ENCODE peak calls at places on chromosomes 3 and 15, in six cellular contexts. E is caudate nucleus; M is stimulated activated naive B cell treated with anti-CD40 and anti-IgM and Interleukin-4, amounts not matched to agents 10 μg/mL and 1 μg/mL and 100 μg/mL, for 72 hours; R is AG10803; D is GM04504; W is GM06990. L is an unnamed sample.

GRCh38 chr3:45682311-45682710 is 6.9 kb upstream of the SACM1L start:
- DNase-seq in E (no peak), M (no peak), R (no peak), D (no peak), W (no peak), L (no peak)

GRCh38 chr3:157405457-157405856 is 31.2 kb upstream of the PTX3 start:
- DNase-seq in E (no peak), M (no peak), R (peak; percentile 36), D (no peak), W (no peak), L (no peak)

GRCh38 chr15:85649372-85649771 is 145.4 kb downstream of the KLHL25 start:
- DNase-seq in E (no peak), M (no peak), R (peak; percentile 73), D (no peak), W (peak; percentile 43), L (no peak)

GRCh38 chr15:99455796-99456160 is 110.0 kb upstream of the MEF2A start:
- DNase-seq in E (no peak), M (no peak), R (no peak), D (no peak), W (no peak), L (no peak)

GRCh38 chr15:25869696-25870095 is 6.6 kb upstream of the ATP10A start:
- DNase-seq in E (no peak), M (no peak), R (no peak), D (no peak), W (no peak), L (no peak)

GRCh38 chr3:146058241-146058640 is 102.7 kb downstream of the PLOD2 start:
- DNase-seq in E (no peak), M (no peak), R (no peak), D (no peak), W (no peak), L (no peak)

GRCh38 chr3:11300970-11301369 is 28.8 kb downstream of the ATG7 start:
- DNase-seq in E (no peak), M (no peak), R (no peak), D (no peak), W (no peak), L (no peak)

GRCh38 chr15:25169318-25169717 is 214.5 kb downstream of the SNRPN start:
- DNase-seq in E (no peak), M (no peak), R (no peak), D (no peak), W (no peak), L (peak; percentile 59)

GRCh38 chr3:11563749-11564148 is 80.0 kb downstream of the VGLL4 start:
- DNase-seq in E (no peak), M (no peak), R (no peak), D (no peak), W (no peak), L (peak; percentile 69)

GRCh38 chr3:100072328-100073048 is 41.8 kb downstream of the FILIP1L start:
- DNase-seq in E (no peak), M (no peak), R (peak; percentile 69), D (no peak), W (no peak), L (no peak)

GRCh38 chr3:189720746-189721426 is 89.7 kb downstream of the TP63 start:
- DNase-seq in E (no peak), M (no peak), R (no peak), D (no peak), W (no peak), L (no peak)

GRCh38 chr3:27114684-27115083 is 254.5 kb downstream of the NEK10 start:
- DNase-seq in E (no peak), M (no peak), R (no peak), D (no peak), W (no peak), L (no peak)

GRCh38 chr15:56241374-56242085 is 2.1 kb downstream of the RFX7 start:
- DNase-seq in E (no peak), M (no peak), R (no peak), D (no peak), W (no peak), L (no peak)

GRCh38 chr15:67148196-67148701 is 82.8 kb downstream of the SMAD3 start:
- DNase-seq in E (no peak), M (no peak), R (peak; percentile 81), D (peak; percentile 65), W (no peak), L (no peak)

GRCh38 chr3:194326192-194327029 is 24.7 kb downstream of the CPN2 start:
- DNase-seq in E (no peak), M (no peak), R (peak; percentile 45), D (no peak), W (no peak), L (no peak)

GRCh38 chr15:101057841-101058407 is 138.8 kb downstream of the LRRK1 start:
- DNase-seq in E (no peak), M (no peak), R (no peak), D (no peak), W (no peak), L (peak; percentile 61)

GRCh38 chr3:194928831-194929594 is 243.3 kb downstream of the FAM43A start:
- DNase-seq in E (no peak), M (no peak), R (no peak), D (no peak), W (no peak), L (no peak)

GRCh38 chr3:49132437-49133225 is at the start of gene LAMB2:
- DNase-seq in E (no peak), M (no peak), R (peak; percentile 85), D (peak; percentile 73), W (no peak), L (peak; percentile 88)

L was measured in posterior vena cava.